ENCODE peak calls at places on chromosomes 13 and 19, in nine cellular contexts. S, R, J, Y, K, N, Q, P and B are unnamed samples. For H3K9me3, the result is how much of the 10 kb centered on the place peaks cover.

GRCh38 chr13:52459668-52460067 is 4.4 kb downstream of the CKAP2 start:
- DNase-seq in S (no peak), R (no peak), J (no peak), Y (no peak), K (no peak), N (no peak), Q (no peak), P (no peak), B (no peak)

GRCh38 chr13:39603424-39603947 is 493 bp upstream of the LHFPL6 start:
- DNase-seq in S (no peak), R (no peak), J (no peak), Y (no peak), K (peak), N (peak), Q (no peak), P (no peak), B (no peak)

GRCh38 chr19:8466018-8466417 is 21.2 kb downstream of the HNRNPM start:
- DNase-seq in S (no peak), R (no peak), J (no peak), Y (no peak), K (no peak), N (no peak), Q (no peak), P (no peak), B (no peak)

GRCh38 chr13:107807306-107808073 is 407.8 kb downstream of the LIG4 start:
- DNase-seq in S (no peak), R (no peak), J (no peak), Y (no peak), K (no peak), N (no peak), Q (no peak), P (no peak), B (no peak)

GRCh38 chr13:70842062-70842644 is 733.9 kb upstream of the KLHL1 start:
- DNase-seq in S (no peak), R (no peak), J (no peak), Y (no peak), K (no peak), N (no peak), Q (no peak), P (no peak), B (no peak)

GRCh38 chr19:17829855-17830566 is 8.7 kb upstream of the INSL3 start:
- DNase-seq in S (no peak), R (peak), J (peak), Y (peak), K (no peak), N (no peak), Q (no peak), P (no peak), B (peak)

GRCh38 chr19:14561832-14562351 is 10.0 kb downstream of the NDUFB7 start:
- DNase-seq in S (no peak), R (no peak), J (peak), Y (no peak), K (peak), N (peak), Q (no peak), P (no peak), B (peak)

GRCh38 chr19:55857149-55857548 is 20.8 kb downstream of the NLRP4 start:
- DNase-seq in S (no peak), R (no peak), J (no peak), Y (no peak), K (no peak), N (no peak), Q (no peak), P (no peak), B (no peak)

GRCh38 chr19:9986787-9987281 is 23.5 kb downstream of the COL5A3 start:
- DNase-seq in S (peak), R (no peak), J (no peak), Y (no peak), K (peak), N (no peak), Q (no peak), P (peak), B (no peak)

GRCh38 chr19:32924200-32924599 is 47.6 kb downstream of the CEP89 start:
- DNase-seq in S (no peak), R (peak), J (no peak), Y (no peak), K (no peak), N (no peak), Q (no peak), P (no peak), B (no peak)

GRCh38 chr13:98450495-98451167 is 126.3 kb downstream of the STK24 start:
- DNase-seq in S (no peak), R (no peak), J (no peak), Y (no peak), K (peak), N (no peak), Q (peak), P (no peak), B (no peak)

GRCh38 chr19:8144273-8144672 is 5.1 kb downstream of the FBN3 start:
- DNase-seq in S (no peak), R (no peak), J (no peak), Y (no peak), K (no peak), N (no peak), Q (no peak), P (no peak), B (no peak)

GRCh38 chr13:113777311-113778260 is 18.6 kb downstream of the TMEM255B start:
- DNase-seq in S (no peak), R (no peak), J (no peak), Y (no peak), K (no peak), N (no peak), Q (no peak), P (no peak), B (no peak)

GRCh38 chr19:40341601-40342482 is 6.4 kb downstream of the C19orf47 start:
- DNase-seq in S (peak), R (no peak), J (no peak), Y (no peak), K (peak), N (no peak), Q (no peak), P (peak), B (no peak)

GRCh38 chr13:59358014-59358413 is 805.7 kb downstream of the DIAPH3 start:
- DNase-seq in S (no peak), R (no peak), J (peak), Y (no peak), K (no peak), N (no peak), Q (no peak), P (no peak), B (no peak)

GRCh38 chr13:51107996-51108395 is 3.1 kb downstream of the C13orf42 start:
- DNase-seq in S (no peak), R (no peak), J (no peak), Y (no peak), K (no peak), N (no peak), Q (no peak), P (no peak), B (no peak)

GRCh38 chr13:45674908-45675307 is 27.2 kb upstream of the CBY2 start:
- DNase-seq in S (no peak), R (no peak), J (no peak), Y (no peak), K (no peak), N (no peak), Q (no peak), P (no peak), B (peak)

GRCh38 chr13:49220035-49220855 is at the start of gene MLNR:
- DNase-seq in S (peak), R (peak), J (peak), Y (no peak), K (peak), N (peak), Q (peak), P (no peak), B (no peak)

GRCh38 chr13:99528547-99528946 is 27.3 kb downstream of the TM9SF2 start:
- DNase-seq in S (no peak), R (no peak), J (no peak), Y (no peak), K (no peak), N (no peak), Q (peak), P (no peak), B (no peak)

GRCh38 chr13:25001807-25002206 is 94.1 kb upstream of the PABPC3 start:
- DNase-seq in S (no peak), R (no peak), J (no peak), Y (no peak), K (no peak), N (no peak), Q (no peak), P (no peak), B (no peak)

GRCh38 chr13:57340878-57341277 is 173.9 kb downstream of the PRR20E start:
- DNase-seq in S (no peak), R (no peak), J (no peak), Y (no peak), K (no peak), N (no peak), Q (no peak), P (no peak), B (no peak)

GRCh38 chr13:59064042-59064441 is 1099.7 kb downstream of the DIAPH3 start:
- DNase-seq in S (no peak), R (no peak), J (no peak), Y (no peak), K (no peak), N (no peak), Q (no peak), P (no peak), B (no peak)

GRCh38 chr13:98260357-98261164 is 83.5 kb upstream of the RNF113B start:
- DNase-seq in S (no peak), R (no peak), J (no peak), Y (no peak), K (no peak), N (no peak), Q (no peak), P (no peak), B (no peak)

GRCh38 chr19:16969127-16969526 is 57.5 kb downstream of the CPAMD8 start:
- DNase-seq in S (no peak), R (no peak), J (no peak), Y (no peak), K (no peak), N (no peak), Q (no peak), P (no peak), B (no peak)

GRCh38 chr19:42330521-42330835 is 5.0 kb downstream of the MEGF8 start:
- DNase-seq in S (no peak), R (no peak), J (no peak), Y (no peak), K (no peak), N (no peak), Q (no peak), P (no peak), B (no peak)

DNA sequence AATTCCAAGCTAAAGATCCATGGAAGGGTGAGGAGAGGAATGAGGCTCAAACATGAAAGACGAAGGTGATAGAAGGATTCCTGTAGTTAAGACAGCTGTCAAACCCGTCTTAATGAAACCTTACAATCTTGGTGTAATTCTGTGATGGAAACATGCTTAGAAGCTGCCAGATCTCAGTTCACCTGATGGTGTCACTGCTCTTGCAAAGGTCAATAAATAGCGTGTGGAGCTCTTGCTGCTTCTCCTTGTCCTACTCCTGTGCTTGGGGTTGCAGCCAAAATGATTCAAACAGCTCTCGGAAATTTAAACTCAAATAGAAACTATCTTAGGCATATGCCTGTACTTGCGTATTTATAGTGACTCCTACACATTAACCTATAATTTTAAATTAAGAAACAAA is 1705.0 kb downstream of the OLFM4 start:
- DNase-seq in S (no peak), R (no peak), J (no peak), Y (peak), K (no peak), N (no peak), Q (no peak), P (no peak), B (no peak)
- TF ChIP-seq CTCF in S (no peak), R (no peak), J (no peak), Y (peak), K (no peak), N (no peak), Q (no peak), P (no peak), B (no peak)

DNA sequence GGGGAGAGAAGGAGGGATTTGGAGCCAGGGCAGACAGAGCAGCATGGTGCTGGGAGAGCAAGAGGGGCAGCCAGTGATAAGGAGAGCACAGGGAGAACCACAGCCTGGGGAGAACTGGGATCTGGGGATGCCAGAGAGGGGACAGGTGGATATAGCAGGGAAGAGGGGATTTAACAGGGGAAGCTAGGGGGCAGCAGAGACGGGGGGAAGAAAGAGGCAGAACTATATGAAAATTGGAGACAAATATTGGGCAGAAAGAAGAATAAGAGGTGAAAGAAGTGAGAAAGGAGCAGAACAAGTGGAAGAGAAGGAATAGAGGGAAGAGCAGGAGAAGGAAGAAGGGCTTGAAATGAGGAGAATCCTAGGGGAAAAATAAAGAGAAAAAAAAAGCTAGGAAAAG is 6.5 kb upstream of the ZNF528 start:
- DNase-seq in S (no peak), R (no peak), J (no peak), Y (no peak), K (no peak), N (no peak), Q (no peak), P (no peak), B (no peak)
- H3K9me3 ChIP-seq in S (half or more), R (under half), J (under half), Y (under half), K (half or more), N (under half), Q (half or more), P (half or more), B (under half)

GRCh38 chr19:48914181-48914580 is 14.1 kb downstream of the NUCB1 start:
- DNase-seq in S (no peak), R (no peak), J (no peak), Y (no peak), K (no peak), N (no peak), Q (no peak), P (no peak), B (no peak)

GRCh38 chr19:48907671-48908070 is 7.6 kb downstream of the NUCB1 start:
- DNase-seq in S (no peak), R (peak), J (no peak), Y (no peak), K (no peak), N (peak), Q (no peak), P (no peak), B (no peak)

GRCh38 chr19:48906324-48906723 is 6.2 kb downstream of the NUCB1 start:
- DNase-seq in S (no peak), R (no peak), J (no peak), Y (no peak), K (no peak), N (no peak), Q (no peak), P (no peak), B (no peak)

GRCh38 chr19:48913114-48913513 is 13.0 kb downstream of the NUCB1 start:
- DNase-seq in S (no peak), R (no peak), J (no peak), Y (no peak), K (no peak), N (no peak), Q (no peak), P (no peak), B (no peak)

DNA sequence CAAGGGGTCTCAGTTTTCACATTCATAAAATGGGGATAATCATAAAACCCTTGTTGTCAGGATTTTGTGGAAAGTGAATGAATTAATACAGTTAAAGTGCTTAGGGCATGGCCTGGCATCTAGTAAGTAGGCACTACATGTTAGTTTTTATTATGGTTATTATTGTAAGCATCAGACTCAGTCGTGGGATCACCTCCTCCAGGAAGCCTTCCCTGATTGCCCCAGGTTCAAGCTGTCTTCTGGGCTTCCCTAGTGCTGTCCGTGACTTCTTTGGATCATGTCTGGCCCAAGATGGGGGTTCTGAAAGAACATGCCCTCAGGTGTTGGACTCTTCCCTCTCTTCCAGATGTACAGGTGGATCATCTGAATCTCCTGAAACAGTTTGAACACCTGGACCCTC is 10.7 kb downstream of the NUCB1 start:
- DNase-seq in S (no peak), R (no peak), J (no peak), Y (no peak), K (no peak), N (no peak), Q (no peak), P (no peak), B (no peak)
- TF ChIP-seq CTCF in S (no peak), R (no peak), J (no peak), Y (no peak), K (no peak), N (no peak), Q (no peak), P (no peak), B (no peak)

GRCh38 chr19:11927227-11927626 is 2.3 kb downstream of the ZNF700 start:
- DNase-seq in S (no peak), R (no peak), J (no peak), Y (no peak), K (no peak), N (no peak), Q (no peak), P (no peak), B (no peak)
- H3K9me3 ChIP-seq in S (under half), R (under half), J (under half), Y (under half), K (under half), N (under half), Q (under half), P (under half), B (under half)

GRCh38 chr13:65155861-65156260 is 2074.3 kb downstream of the PCDH9 start:
- DNase-seq in S (no peak), R (no peak), J (no peak), Y (no peak), K (no peak), N (no peak), Q (no peak), P (no peak), B (no peak)

GRCh38 chr13:65159803-65160202 is 2070.3 kb downstream of the PCDH9 start:
- DNase-seq in S (no peak), R (no peak), J (no peak), Y (no peak), K (no peak), N (no peak), Q (no peak), P (no peak), B (no peak)

GRCh38 chr13:65149687-65150086 is 2080.4 kb downstream of the PCDH9 start:
- DNase-seq in S (no peak), R (no peak), J (no peak), Y (no peak), K (no peak), N (no peak), Q (no peak), P (no peak), B (peak)

DNA sequence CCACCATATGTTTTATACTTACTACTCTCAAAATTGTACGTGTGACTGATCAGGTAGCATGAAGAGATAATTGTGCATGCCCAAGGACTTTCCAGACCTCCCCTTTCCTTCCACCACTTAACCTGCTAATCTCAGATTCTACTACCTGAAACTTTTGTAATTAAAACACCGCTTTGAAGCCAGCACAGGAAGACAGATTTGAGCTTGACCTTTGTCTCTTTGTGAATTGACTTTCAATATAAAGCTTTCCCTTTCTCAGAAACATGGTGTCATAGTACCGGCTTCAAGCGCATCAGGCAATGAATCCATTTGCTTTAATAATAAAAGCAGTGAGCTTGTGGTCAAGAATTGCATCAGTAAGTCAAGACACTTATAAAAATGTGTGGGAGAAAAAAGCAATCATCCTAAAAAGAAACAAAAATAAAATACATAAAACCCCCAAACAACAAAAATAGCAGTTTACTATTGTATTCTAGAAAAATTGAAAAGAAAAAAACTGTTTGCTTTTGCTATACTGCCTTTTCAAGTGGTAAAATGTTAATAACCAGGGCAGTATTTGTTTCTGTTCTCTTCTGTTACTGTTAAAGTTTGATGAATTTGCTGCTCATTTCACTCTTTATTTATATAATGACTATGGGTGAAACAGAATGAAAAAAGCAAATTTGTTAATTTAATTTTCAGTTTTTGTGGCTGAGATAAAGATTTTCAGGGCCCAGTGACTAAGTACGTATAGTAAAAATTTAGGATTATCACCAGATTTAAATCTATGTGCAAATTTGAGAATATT is 2075.3 kb downstream of the PCDH9 start:
- DNase-seq in S (no peak), R (no peak), J (no peak), Y (no peak), K (no peak), N (no peak), Q (no peak), P (no peak), B (no peak)
- TF ChIP-seq CTCF in S (no peak), R (no peak), J (no peak), Y (no peak), K (no peak), N (no peak), Q (no peak), P (no peak), B (no peak)

GRCh38 chr19:31119951-31120690 is 229.1 kb downstream of the TSHZ3 start:
- DNase-seq in S (no peak), R (no peak), J (no peak), Y (no peak), K (no peak), N (no peak), Q (no peak), P (no peak), B (no peak)
- H3K9me3 ChIP-seq in S (under half), R (under half), J (under half), Y (under half), K (under half), N (under half), Q (under half), P (under half), B (under half)

DNA sequence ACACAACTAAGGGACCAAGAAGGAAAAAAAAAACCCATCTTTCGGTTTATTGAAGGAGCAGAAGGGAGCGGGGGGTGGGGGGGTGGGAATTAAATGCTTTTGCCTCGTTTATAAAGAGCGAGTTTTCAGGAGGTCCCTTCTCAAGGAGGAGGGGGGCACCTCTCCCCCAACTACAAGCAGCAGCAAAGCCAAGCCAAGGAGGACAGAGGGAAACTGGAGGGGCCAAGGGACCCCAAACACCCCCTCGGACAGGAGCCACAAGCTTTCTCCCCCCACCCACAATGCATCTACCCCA is 2.4 kb downstream of the IRF2BP1 start:
- DNase-seq in S (no peak), R (no peak), J (no peak), Y (no peak), K (no peak), N (no peak), Q (no peak), P (no peak), B (no peak)
- TF ChIP-seq CTCF in S (peak), R (peak), J (no peak), Y (no peak), K (no peak), N (no peak), Q (peak), P (no peak), B (peak)

GRCh38 chr19:51946602-51947001 is 19.3 kb downstream of the ZNF613 start:
- DNase-seq in S (no peak), R (no peak), J (no peak), Y (no peak), K (no peak), N (no peak), Q (no peak), P (no peak), B (no peak)
- H3K9me3 ChIP-seq in S (half or more), R (under half), J (half or more), Y (half or more), K (half or more), N (half or more), Q (half or more), P (half or more), B (under half)

GRCh38 chr19:30406220-30406944 is 34.2 kb downstream of the ZNF536 start:
- DNase-seq in S (no peak), R (no peak), J (no peak), Y (no peak), K (peak), N (no peak), Q (no peak), P (no peak), B (no peak)
- TF ChIP-seq CTCF in S (peak), R (peak), J (no peak), Y (peak), K (peak), N (peak), Q (no peak), P (no peak), B (peak)